ENCODE peak calls at places on chromosomes 3 and 15, in five cellular contexts. K, Q, G, D and O are unnamed samples.
A peak's percentile ranks its signal among the peaks of the same experiment; 100 is the strongest.

GRCh38 chr3:61352300-61352699 is 101.0 kb upstream of the FHIT start:
- DNase-seq in K (no peak), Q (no peak), G (no peak), D (no peak), O (no peak)

GRCh38 chr3:195249858-195250464 is 21.0 kb downstream of the XXYLT1 start:
- DNase-seq in K (no peak), Q (no peak), G (no peak), D (no peak), O (no peak)

GRCh38 chr3:12803371-12803770 is 6.9 kb downstream of the CAND2 start:
- DNase-seq in K (no peak), Q (no peak), G (no peak), D (no peak), O (no peak)

GRCh38 chr15:60407406-60407805 is 9.6 kb upstream of the ANXA2 start:
- DNase-seq in K (peak; percentile 83), Q (no peak), G (peak; percentile 66), D (peak; percentile 81), O (no peak)

GRCh38 chr3:36124118-36124796 is 256.0 kb upstream of the STAC start:
- DNase-seq in K (no peak), Q (no peak), G (peak; percentile 67), D (peak; percentile 80), O (no peak)

GRCh38 chr3:69370945-69371301 is 15.0 kb downstream of the FRMD4B start:
- DNase-seq in K (no peak), Q (no peak), G (no peak), D (peak; percentile 82), O (no peak)

GRCh38 chr3:41698931-41699330 is 263.0 kb downstream of the ULK4 start:
- DNase-seq in K (no peak), Q (no peak), G (no peak), D (no peak), O (no peak)

GRCh38 chr15:59492389-59493377 is 54.7 kb downstream of the FAM81A start:
- DNase-seq in K (peak; percentile 49), Q (no peak), G (peak; percentile 58), D (peak; percentile 76), O (peak; percentile 50)

GRCh38 chr3:72891053-72891855 is 3.4 kb downstream of the GXYLT2 start:
- DNase-seq in K (peak; percentile 87), Q (no peak), G (peak; percentile 99), D (peak; percentile 36), O (peak; percentile 82)

GRCh38 chr15:57323806-57324589 is 52.3 kb upstream of the CGNL1 start:
- DNase-seq in K (no peak), Q (no peak), G (no peak), D (peak; percentile 89), O (no peak)

GRCh38 chr3:23017800-23018199 is 185.3 kb upstream of the UBE2E2 start:
- DNase-seq in K (peak; percentile 3), Q (no peak), G (no peak), D (peak; percentile 92), O (no peak)

GRCh38 chr3:117488983-117489382 is 779.4 kb downstream of the TUSC7 start:
- DNase-seq in K (no peak), Q (no peak), G (no peak), D (no peak), O (no peak)

GRCh38 chr3:160210799-160211221 is 14.4 kb upstream of the C3orf80 start:
- DNase-seq in K (peak; percentile 62), Q (no peak), G (peak; percentile 11), D (peak; percentile 71), O (no peak)

GRCh38 chr3:20173844-20174410 is 12.1 kb downstream of the SGO1 start:
- DNase-seq in K (no peak), Q (no peak), G (no peak), D (no peak), O (no peak)

GRCh38 chr15:69145694-69146492 is 14.5 kb upstream of the GLCE start:
- DNase-seq in K (no peak), Q (no peak), G (no peak), D (no peak), O (no peak)

GRCh38 chr3:8482960-8483665 is 18.5 kb upstream of the LMCD1 start:
- DNase-seq in K (peak; percentile 94), Q (peak; percentile 70), G (peak; percentile 93), D (peak; percentile 83), O (peak; percentile 72)

GRCh38 chr3:62325896-62326295 is 47.5 kb downstream of the FEZF2 start:
- DNase-seq in K (no peak), Q (no peak), G (no peak), D (peak; percentile 34), O (no peak)

GRCh38 chr3:10941972-10942371 is 50.6 kb upstream of the SLC6A1 start:
- DNase-seq in K (peak; percentile 8), Q (no peak), G (no peak), D (peak; percentile 62), O (peak; percentile 14)

GRCh38 chr3:66583646-66584045 is 82.8 kb upstream of the LRIG1 start:
- DNase-seq in K (no peak), Q (no peak), G (no peak), D (peak; percentile 81), O (no peak)

GRCh38 chr3:12372762-12373280 is 84.0 kb downstream of the PPARG start:
- DNase-seq in K (no peak), Q (no peak), G (no peak), D (no peak), O (no peak)

GRCh38 chr15:72979308-72979707 is 73.0 kb upstream of the NEO1 start:
- DNase-seq in K (no peak), Q (no peak), G (no peak), D (no peak), O (no peak)

GRCh38 chr3:30612422-30613134 is 6.2 kb downstream of the TGFBR2 start:
- DNase-seq in K (no peak), Q (no peak), G (no peak), D (no peak), O (no peak)

GRCh38 chr15:43241100-43241499 is 20.3 kb upstream of the EPB42 start:
- DNase-seq in K (no peak), Q (peak; percentile 17), G (peak; percentile 75), D (no peak), O (peak; percentile 33)

GRCh38 chr3:114565201-114565600 is 271.4 kb downstream of the TIGIT start:
- DNase-seq in K (no peak), Q (no peak), G (no peak), D (no peak), O (peak; percentile 41)

GRCh38 chr15:82178061-82178460 is 84.5 kb downstream of the EFL1 start:
- DNase-seq in K (peak; percentile 78), Q (no peak), G (peak; percentile 59), D (peak; percentile 84), O (no peak)

GRCh38 chr3:100352296-100353178 is 18.0 kb downstream of the NIT2 start:
- DNase-seq in K (no peak), Q (no peak), G (no peak), D (peak; percentile 52), O (no peak)

GRCh38 chr3:33789183-33789954 is 9.1 kb upstream of the PDCD6IP start:
- DNase-seq in K (no peak), Q (no peak), G (no peak), D (no peak), O (no peak)

GRCh38 chr3:111652492-111653180 is 57.5 kb upstream of the ZBED2 start:
- DNase-seq in K (no peak), Q (no peak), G (no peak), D (no peak), O (no peak)

GRCh38 chr15:62742409-62743171 is 300.0 kb upstream of the TPM1 start:
- DNase-seq in K (peak; percentile 92), Q (peak; percentile 50), G (peak; percentile 74), D (peak; percentile 79), O (no peak)

GRCh38 chr3:132822266-132822665 is 100.1 kb upstream of the NPHP3 start:
- DNase-seq in K (no peak), Q (no peak), G (no peak), D (no peak), O (no peak)

GRCh38 chr3:187212705-187213104 is 15.4 kb downstream of the RTP1 start:
- DNase-seq in K (no peak), Q (no peak), G (no peak), D (no peak), O (peak; percentile 25)

GRCh38 chr15:100766225-100767001 is 113.2 kb upstream of the ALDH1A3 start:
- DNase-seq in K (no peak), Q (no peak), G (no peak), D (no peak), O (no peak)

GRCh38 chr3:196739671-196740475 is at the start of gene PAK2:
- DNase-seq in K (peak; percentile 71), Q (peak; percentile 56), G (peak; percentile 57), D (peak; percentile 92), O (peak; percentile 95)
- TF ChIP-seq CTCF in K (peak; percentile 41), Q (no peak), G (no peak), D (no peak), O (no peak)

GRCh38 chr3:40627095-40627494 is 102.3 kb downstream of the ZNF621 start:
- DNase-seq in K (no peak), Q (no peak), G (no peak), D (no peak), O (no peak)
- TF ChIP-seq CTCF in K (no peak), Q (no peak), G (no peak), D (no peak), O (no peak)

DNA sequence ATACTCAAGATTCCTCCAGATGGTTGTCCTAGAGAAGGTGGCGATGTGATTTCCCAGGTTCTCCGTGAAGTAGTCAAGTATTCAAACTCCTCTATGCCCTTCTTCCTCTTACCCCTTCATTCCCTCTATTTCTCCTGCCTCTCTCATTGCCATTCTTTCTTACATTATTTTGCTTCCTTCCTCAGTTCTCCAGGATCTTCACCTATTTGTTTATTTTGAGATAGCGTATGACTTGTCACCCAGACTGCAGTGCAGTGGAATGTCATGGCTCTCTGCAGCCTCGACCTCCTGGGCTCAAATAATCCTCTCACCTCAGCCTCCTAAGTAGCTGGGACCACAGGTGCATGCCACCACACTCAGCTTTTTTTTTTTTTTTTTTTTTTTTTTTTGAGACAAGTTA is 1.8 kb upstream of the ITPKA start:
- DNase-seq in K (no peak), Q (no peak), G (no peak), D (no peak), O (no peak)
- TF ChIP-seq CTCF in K (no peak), Q (no peak), G (no peak), D (no peak), O (no peak)

GRCh38 chr3:129352045-129352444 is 73.4 kb downstream of the HMCES start:
- DNase-seq in K (no peak), Q (no peak), G (no peak), D (no peak), O (no peak)
- TF ChIP-seq CTCF in K (peak; percentile 63), Q (peak; percentile 19), G (peak; percentile 14), D (peak; percentile 33), O (no peak)

GRCh38 chr3:38657369-38657768 is 7.9 kb upstream of the SCN5A start:
- DNase-seq in K (no peak), Q (no peak), G (no peak), D (no peak), O (no peak)

GRCh38 chr3:38658886-38659285 is 9.4 kb upstream of the SCN5A start:
- DNase-seq in K (no peak), Q (no peak), G (no peak), D (no peak), O (no peak)

GRCh38 chr3:38662544-38662943 is 13.1 kb upstream of the SCN5A start:
- DNase-seq in K (peak; percentile 28), Q (no peak), G (no peak), D (peak; percentile 73), O (no peak)
- TF ChIP-seq CTCF in K (peak; percentile 74), Q (no peak), G (peak; percentile 53), D (peak; percentile 58), O (no peak)

GRCh38 chr3:42705039-42705767 is 2.6 kb upstream of the HHATL start:
- DNase-seq in K (no peak), Q (no peak), G (no peak), D (no peak), O (peak; percentile 17)
- TF ChIP-seq CTCF in K (no peak), Q (no peak), G (no peak), D (no peak), O (no peak)